ENCODE peak calls at places on chromosomes 16 and 17, in nine cellular contexts. One of them, this sample, is unnamed.

GRCh38 chr17:44022246-44022645 is 7.5 kb upstream of the TMEM101 start:
- DNase-seq in neuronal stem cell: no peak
- DNase-seq in ascending aorta: no peak
- DNase-seq in foreskin keratinocyte: no peak
- DNase-seq in cardiac muscle cell: no peak
- DNase-seq in CD4-positive, alpha-beta T cell: no peak
- DNase-seq in effector memory CD4-positive, alpha-beta T cell: no peak
- DNase-seq in IMR-90: no peak
- DNase-seq in H1: no peak
- DNase-seq in this sample: no peak

GRCh38 chr16:48139517-48139916 is 16.3 kb downstream of the ABCC12 start:
- DNase-seq in foreskin keratinocyte: no peak
- DNase-seq in CD4-positive, alpha-beta T cell: no peak
- DNase-seq in cardiac muscle cell: no peak
- DNase-seq in ascending aorta: no peak
- DNase-seq in neuronal stem cell: no peak
- DNase-seq in IMR-90: no peak
- DNase-seq in effector memory CD4-positive, alpha-beta T cell: no peak
- DNase-seq in H1: no peak
- DNase-seq in this sample: no peak

GRCh38 chr16:13158427-13158826 is 257.0 kb downstream of the SHISA9 start:
- DNase-seq in cardiac muscle cell: no peak
- DNase-seq in IMR-90: no peak
- DNase-seq in CD4-positive, alpha-beta T cell: no peak
- DNase-seq in H1: no peak
- DNase-seq in neuronal stem cell: no peak
- DNase-seq in foreskin keratinocyte: no peak
- DNase-seq in ascending aorta: no peak
- DNase-seq in effector memory CD4-positive, alpha-beta T cell: no peak
- DNase-seq in this sample: no peak

GRCh38 chr17:30363715-30364202 is 15.0 kb upstream of the CPD start:
- DNase-seq in neuronal stem cell: no peak
- DNase-seq in cardiac muscle cell: no peak
- DNase-seq in CD4-positive, alpha-beta T cell: peak
- DNase-seq in ascending aorta: no peak
- DNase-seq in foreskin keratinocyte: peak
- DNase-seq in effector memory CD4-positive, alpha-beta T cell: peak
- DNase-seq in H1: no peak
- DNase-seq in IMR-90: peak
- DNase-seq in this sample: no peak

GRCh38 chr17:49053171-49053829 is 56.1 kb downstream of the IGF2BP1 start:
- DNase-seq in neuronal stem cell: no peak
- DNase-seq in CD4-positive, alpha-beta T cell: no peak
- DNase-seq in foreskin keratinocyte: no peak
- DNase-seq in cardiac muscle cell: no peak
- DNase-seq in H1: no peak
- DNase-seq in ascending aorta: no peak
- DNase-seq in effector memory CD4-positive, alpha-beta T cell: no peak
- DNase-seq in IMR-90: no peak
- DNase-seq in this sample: no peak

GRCh38 chr16:14071576-14072271 is 605 bp downstream of the MRTFB start:
- DNase-seq in effector memory CD4-positive, alpha-beta T cell: no peak
- DNase-seq in IMR-90: no peak
- DNase-seq in foreskin keratinocyte: peak
- DNase-seq in cardiac muscle cell: no peak
- DNase-seq in H1: no peak
- DNase-seq in neuronal stem cell: peak
- DNase-seq in ascending aorta: no peak
- DNase-seq in CD4-positive, alpha-beta T cell: no peak
- DNase-seq in this sample: no peak

GRCh38 chr17:18004901-18005305 is 32.2 kb downstream of the DRC3 start:
- DNase-seq in cardiac muscle cell: no peak
- DNase-seq in CD4-positive, alpha-beta T cell: no peak
- DNase-seq in foreskin keratinocyte: no peak
- DNase-seq in neuronal stem cell: no peak
- DNase-seq in IMR-90: no peak
- DNase-seq in H1: no peak
- DNase-seq in effector memory CD4-positive, alpha-beta T cell: no peak
- DNase-seq in ascending aorta: no peak
- DNase-seq in this sample: no peak

GRCh38 chr17:35577826-35578194 is 561 bp downstream of the PEX12 start:
- DNase-seq in effector memory CD4-positive, alpha-beta T cell: no peak
- DNase-seq in foreskin keratinocyte: peak
- DNase-seq in H1: no peak
- DNase-seq in neuronal stem cell: no peak
- DNase-seq in cardiac muscle cell: no peak
- DNase-seq in CD4-positive, alpha-beta T cell: no peak
- DNase-seq in IMR-90: peak
- DNase-seq in ascending aorta: no peak
- DNase-seq in this sample: no peak

GRCh38 chr17:40024901-40025300 is 9.7 kb downstream of the CSF3 start:
- DNase-seq in H1: no peak
- DNase-seq in IMR-90: no peak
- DNase-seq in foreskin keratinocyte: peak
- DNase-seq in CD4-positive, alpha-beta T cell: no peak
- DNase-seq in ascending aorta: no peak
- DNase-seq in effector memory CD4-positive, alpha-beta T cell: no peak
- DNase-seq in neuronal stem cell: no peak
- DNase-seq in cardiac muscle cell: no peak
- DNase-seq in this sample: no peak

GRCh38 chr17:40023590-40024292 is 8.5 kb downstream of the CSF3 start:
- DNase-seq in ascending aorta: no peak
- DNase-seq in IMR-90: no peak
- DNase-seq in neuronal stem cell: no peak
- DNase-seq in CD4-positive, alpha-beta T cell: no peak
- DNase-seq in effector memory CD4-positive, alpha-beta T cell: no peak
- DNase-seq in H1: no peak
- DNase-seq in foreskin keratinocyte: no peak
- DNase-seq in cardiac muscle cell: no peak
- DNase-seq in this sample: no peak

GRCh38 chr17:40025991-40026815 is 11.0 kb downstream of the CSF3 start:
- DNase-seq in neuronal stem cell: no peak
- DNase-seq in H1: no peak
- DNase-seq in cardiac muscle cell: no peak
- DNase-seq in foreskin keratinocyte: peak
- DNase-seq in CD4-positive, alpha-beta T cell: peak
- DNase-seq in IMR-90: no peak
- DNase-seq in effector memory CD4-positive, alpha-beta T cell: no peak
- DNase-seq in ascending aorta: no peak
- DNase-seq in this sample: peak

GRCh38 chr17:40026816-40027613 is 11.8 kb downstream of the CSF3 start:
- DNase-seq in neuronal stem cell: peak
- DNase-seq in cardiac muscle cell: peak
- DNase-seq in CD4-positive, alpha-beta T cell: peak
- DNase-seq in foreskin keratinocyte: peak
- DNase-seq in IMR-90: peak
- DNase-seq in ascending aorta: no peak
- DNase-seq in H1: peak
- DNase-seq in effector memory CD4-positive, alpha-beta T cell: peak
- DNase-seq in this sample: peak

DNA sequence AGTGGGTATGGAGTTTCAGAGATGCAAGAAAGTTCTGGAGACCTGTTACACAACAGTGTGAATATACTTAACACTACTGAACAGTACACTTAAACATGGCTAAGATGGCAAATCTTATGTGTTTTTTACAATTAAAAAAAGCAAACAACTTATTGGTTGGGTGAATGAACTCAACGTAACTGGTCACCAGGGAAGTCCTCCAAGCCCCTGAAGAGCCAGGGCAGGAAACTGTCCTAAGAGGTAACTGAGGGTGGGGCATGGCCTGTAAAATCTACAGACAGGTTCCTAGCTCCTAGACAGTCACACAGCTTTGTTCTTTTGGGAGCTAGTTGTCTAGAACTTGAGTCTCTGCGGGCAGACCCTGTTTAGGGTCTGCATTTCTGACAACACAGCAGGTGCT is 10.3 kb downstream of the CSF3 start:
- DNase-seq in CD4-positive, alpha-beta T cell: no peak
- DNase-seq in IMR-90: no peak
- DNase-seq in H1: no peak
- DNase-seq in ascending aorta: no peak
- DNase-seq in cardiac muscle cell: no peak
- DNase-seq in neuronal stem cell: no peak
- DNase-seq in effector memory CD4-positive, alpha-beta T cell: no peak
- DNase-seq in foreskin keratinocyte: no peak
- DNase-seq in this sample: no peak
- H3K27ac ChIP-seq in CD4-positive, alpha-beta T cell: no peak
- H3K27ac ChIP-seq in IMR-90: no peak
- H3K27ac ChIP-seq in H1: no peak
- H3K27ac ChIP-seq in ascending aorta: no peak
- H3K27ac ChIP-seq in cardiac muscle cell: no peak
- H3K27ac ChIP-seq in neuronal stem cell: no peak
- H3K27ac ChIP-seq in effector memory CD4-positive, alpha-beta T cell: no peak
- H3K27ac ChIP-seq in foreskin keratinocyte: no peak
- H3K27ac ChIP-seq in this sample: peak

GRCh38 chr16:46923513-46924295 is 39.5 kb downstream of the GPT2 start:
- DNase-seq in neuronal stem cell: no peak
- DNase-seq in H1: no peak
- DNase-seq in CD4-positive, alpha-beta T cell: no peak
- DNase-seq in cardiac muscle cell: no peak
- DNase-seq in foreskin keratinocyte: no peak
- DNase-seq in ascending aorta: no peak
- DNase-seq in effector memory CD4-positive, alpha-beta T cell: no peak
- DNase-seq in IMR-90: peak
- DNase-seq in this sample: no peak

GRCh38 chr16:46927273-46927672 is 43.1 kb downstream of the GPT2 start:
- DNase-seq in CD4-positive, alpha-beta T cell: no peak
- DNase-seq in ascending aorta: no peak
- DNase-seq in IMR-90: no peak
- DNase-seq in H1: no peak
- DNase-seq in neuronal stem cell: no peak
- DNase-seq in cardiac muscle cell: no peak
- DNase-seq in foreskin keratinocyte: no peak
- DNase-seq in effector memory CD4-positive, alpha-beta T cell: no peak
- DNase-seq in this sample: no peak

GRCh38 chr16:46924402-46924801 is 40.2 kb downstream of the GPT2 start:
- DNase-seq in H1: no peak
- DNase-seq in neuronal stem cell: no peak
- DNase-seq in foreskin keratinocyte: no peak
- DNase-seq in cardiac muscle cell: no peak
- DNase-seq in IMR-90: no peak
- DNase-seq in CD4-positive, alpha-beta T cell: no peak
- DNase-seq in effector memory CD4-positive, alpha-beta T cell: no peak
- DNase-seq in ascending aorta: no peak
- DNase-seq in this sample: no peak

GRCh38 chr16:46928811-46929210 is 44.6 kb downstream of the GPT2 start:
- DNase-seq in H1: no peak
- DNase-seq in neuronal stem cell: no peak
- DNase-seq in CD4-positive, alpha-beta T cell: no peak
- DNase-seq in cardiac muscle cell: no peak
- DNase-seq in effector memory CD4-positive, alpha-beta T cell: no peak
- DNase-seq in IMR-90: no peak
- DNase-seq in ascending aorta: no peak
- DNase-seq in foreskin keratinocyte: no peak
- DNase-seq in this sample: no peak

GRCh38 chr16:46926470-46927225 is 42.5 kb downstream of the GPT2 start:
- DNase-seq in neuronal stem cell: no peak
- DNase-seq in foreskin keratinocyte: no peak
- DNase-seq in ascending aorta: no peak
- DNase-seq in IMR-90: no peak
- DNase-seq in H1: no peak
- DNase-seq in effector memory CD4-positive, alpha-beta T cell: no peak
- DNase-seq in CD4-positive, alpha-beta T cell: no peak
- DNase-seq in cardiac muscle cell: no peak
- DNase-seq in this sample: no peak
- H3K27ac ChIP-seq in neuronal stem cell: no peak
- H3K27ac ChIP-seq in foreskin keratinocyte: no peak
- H3K27ac ChIP-seq in ascending aorta: no peak
- H3K27ac ChIP-seq in IMR-90: no peak
- H3K27ac ChIP-seq in H1: no peak
- H3K27ac ChIP-seq in effector memory CD4-positive, alpha-beta T cell: no peak
- H3K27ac ChIP-seq in CD4-positive, alpha-beta T cell: no peak
- H3K27ac ChIP-seq in cardiac muscle cell: no peak
- H3K27ac ChIP-seq in this sample: no peak

DNA sequence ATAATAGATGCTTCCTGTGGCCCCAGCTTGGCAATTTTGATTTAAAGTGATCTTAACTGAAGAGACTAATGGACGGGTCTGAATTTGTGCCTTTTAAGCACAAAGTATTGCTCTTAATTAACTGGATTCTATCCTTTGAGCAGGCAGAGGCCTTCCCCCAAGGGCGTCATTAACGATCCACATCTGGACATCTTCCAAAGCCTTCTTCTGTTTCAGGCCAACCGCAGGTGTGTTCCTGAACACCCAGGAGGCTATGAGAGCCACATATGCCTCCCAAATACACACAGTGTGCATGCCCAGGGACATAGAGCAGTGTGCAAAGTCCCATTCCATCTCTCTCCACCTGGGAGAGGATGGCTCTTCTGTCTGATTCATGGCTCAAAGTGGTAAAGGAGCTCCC is 42.3 kb downstream of the MAPT start:
- DNase-seq in ascending aorta: no peak
- DNase-seq in cardiac muscle cell: no peak
- DNase-seq in foreskin keratinocyte: no peak
- DNase-seq in IMR-90: no peak
- DNase-seq in effector memory CD4-positive, alpha-beta T cell: no peak
- DNase-seq in H1: no peak
- DNase-seq in CD4-positive, alpha-beta T cell: no peak
- DNase-seq in neuronal stem cell: no peak
- DNase-seq in this sample: no peak
- H3K27ac ChIP-seq in ascending aorta: no peak
- H3K27ac ChIP-seq in cardiac muscle cell: no peak
- H3K27ac ChIP-seq in foreskin keratinocyte: no peak
- H3K27ac ChIP-seq in IMR-90: no peak
- H3K27ac ChIP-seq in effector memory CD4-positive, alpha-beta T cell: no peak
- H3K27ac ChIP-seq in H1: no peak
- H3K27ac ChIP-seq in CD4-positive, alpha-beta T cell: no peak
- H3K27ac ChIP-seq in neuronal stem cell: no peak
- H3K27ac ChIP-seq in this sample: no peak

GRCh38 chr17:56887105-56887504 is 26.7 kb downstream of the TRIM25 start:
- DNase-seq in cardiac muscle cell: no peak
- DNase-seq in H1: no peak
- DNase-seq in effector memory CD4-positive, alpha-beta T cell: no peak
- DNase-seq in foreskin keratinocyte: peak
- DNase-seq in ascending aorta: no peak
- DNase-seq in IMR-90: peak
- DNase-seq in CD4-positive, alpha-beta T cell: no peak
- DNase-seq in neuronal stem cell: no peak
- DNase-seq in this sample: no peak

GRCh38 chr17:56884483-56885144 is 29.2 kb downstream of the TRIM25 start:
- DNase-seq in H1: no peak
- DNase-seq in IMR-90: no peak
- DNase-seq in neuronal stem cell: no peak
- DNase-seq in cardiac muscle cell: no peak
- DNase-seq in effector memory CD4-positive, alpha-beta T cell: no peak
- DNase-seq in CD4-positive, alpha-beta T cell: no peak
- DNase-seq in foreskin keratinocyte: no peak
- DNase-seq in ascending aorta: no peak
- DNase-seq in this sample: no peak

GRCh38 chr17:56886288-56886721 is 27.5 kb downstream of the TRIM25 start:
- DNase-seq in ascending aorta: no peak
- DNase-seq in neuronal stem cell: no peak
- DNase-seq in cardiac muscle cell: no peak
- DNase-seq in effector memory CD4-positive, alpha-beta T cell: no peak
- DNase-seq in CD4-positive, alpha-beta T cell: no peak
- DNase-seq in foreskin keratinocyte: no peak
- DNase-seq in IMR-90: no peak
- DNase-seq in H1: no peak
- DNase-seq in this sample: no peak

GRCh38 chr17:56890390-56890789 is 23.5 kb downstream of the TRIM25 start:
- DNase-seq in foreskin keratinocyte: no peak
- DNase-seq in effector memory CD4-positive, alpha-beta T cell: no peak
- DNase-seq in neuronal stem cell: no peak
- DNase-seq in CD4-positive, alpha-beta T cell: no peak
- DNase-seq in IMR-90: no peak
- DNase-seq in H1: no peak
- DNase-seq in ascending aorta: no peak
- DNase-seq in cardiac muscle cell: no peak
- DNase-seq in this sample: no peak

DNA sequence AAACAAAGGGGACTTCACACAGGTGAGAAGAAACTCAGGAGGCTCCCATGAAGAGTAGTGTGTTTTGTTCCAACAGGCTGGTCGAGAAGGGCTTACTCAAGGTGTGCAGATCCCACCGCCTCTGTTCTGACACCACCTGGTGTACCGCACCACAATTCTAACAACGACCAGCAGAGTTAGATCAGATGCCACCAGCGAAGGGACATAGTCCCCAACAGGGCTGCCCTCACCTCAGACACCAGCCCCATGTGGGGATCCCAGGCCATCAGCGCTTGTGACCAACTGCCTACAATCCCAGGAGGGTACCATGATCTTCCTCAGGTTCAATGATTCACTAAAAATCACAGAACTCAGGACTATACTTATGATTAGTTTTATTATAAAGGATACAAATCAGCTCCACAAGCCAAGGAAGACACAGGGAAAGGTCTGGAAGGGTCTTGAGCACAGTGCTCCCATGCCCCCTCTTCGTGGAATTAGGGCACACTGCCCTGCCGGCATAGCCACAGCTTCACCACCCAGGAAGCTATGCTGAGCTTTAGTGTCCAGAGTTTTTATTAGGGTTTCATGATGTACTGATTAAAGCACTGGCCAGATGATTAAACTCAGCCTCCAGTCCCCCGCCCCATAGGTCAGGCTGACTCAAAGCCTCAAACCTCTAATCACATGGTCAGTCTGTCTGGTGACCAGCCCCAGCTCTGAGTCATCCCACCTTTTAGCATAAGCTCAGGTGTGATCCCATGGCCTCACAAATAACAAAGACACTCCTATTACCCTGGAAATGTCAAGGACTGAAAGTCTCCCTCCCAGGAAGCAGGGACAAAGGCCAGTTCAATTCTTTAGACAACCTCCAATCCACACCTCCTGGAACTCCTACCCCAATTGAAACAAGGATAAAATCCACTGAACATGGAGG is 26.0 kb downstream of the TRIM25 start:
- DNase-seq in cardiac muscle cell: no peak
- DNase-seq in H1: no peak
- DNase-seq in ascending aorta: no peak
- DNase-seq in foreskin keratinocyte: peak
- DNase-seq in neuronal stem cell: no peak
- DNase-seq in CD4-positive, alpha-beta T cell: no peak
- DNase-seq in IMR-90: peak
- DNase-seq in effector memory CD4-positive, alpha-beta T cell: no peak
- DNase-seq in this sample: no peak
- H3K27ac ChIP-seq in cardiac muscle cell: no peak
- H3K27ac ChIP-seq in H1: no peak
- H3K27ac ChIP-seq in ascending aorta: no peak
- H3K27ac ChIP-seq in foreskin keratinocyte: no peak
- H3K27ac ChIP-seq in neuronal stem cell: no peak
- H3K27ac ChIP-seq in CD4-positive, alpha-beta T cell: no peak
- H3K27ac ChIP-seq in IMR-90: no peak
- H3K27ac ChIP-seq in effector memory CD4-positive, alpha-beta T cell: no peak
- H3K27ac ChIP-seq in this sample: no peak